ENCODE peak calls at places on chromosomes 7 and 10, in seven cellular contexts. B is sciatic nerve, E is T-helper 2 cell, R is memory B cell, Y is NCI-H226, J is mucosa of gallbladder, D is Peyer's patch. N is an unnamed sample.

GRCh38 chr10:121999301-121999700 is 10.3 kb downstream of the TACC2 start:
- DNase-seq in B (no peak), E (no peak), R (no peak), Y (no peak), J (no peak), D (no peak), N (no peak)

GRCh38 chr10:43715334-43715733 is 66.7 kb upstream of the ZNF32 start:
- DNase-seq in B (no peak), E (no peak), R (no peak), Y (no peak), J (no peak), D (no peak), N (no peak)

GRCh38 chr7:74312418-74313021 is 23.3 kb downstream of the CLIP2 start:
- DNase-seq in B (no peak), E (no peak), R (no peak), Y (peak), J (no peak), D (no peak), N (no peak)

GRCh38 chr7:123665896-123666295 is 10.2 kb downstream of the LMOD2 start:
- DNase-seq in B (no peak), E (no peak), R (no peak), Y (no peak), J (no peak), D (no peak), N (no peak)

GRCh38 chr10:7541137-7542087 is 125.4 kb downstream of the ITIH5 start:
- DNase-seq in B (no peak), E (no peak), R (no peak), Y (peak), J (peak), D (peak), N (no peak)

GRCh38 chr7:31776616-31777015 is 89.6 kb downstream of the PPP1R17 start:
- DNase-seq in B (no peak), E (no peak), R (no peak), Y (peak), J (no peak), D (no peak), N (no peak)

GRCh38 chr7:30556854-30557644 is 37.6 kb upstream of the GARS1 start:
- DNase-seq in B (no peak), E (no peak), R (no peak), Y (peak), J (peak), D (no peak), N (no peak)

GRCh38 chr10:128186959-128187787 is 61.0 kb upstream of the MKI67 start:
- DNase-seq in B (no peak), E (no peak), R (no peak), Y (no peak), J (no peak), D (no peak), N (no peak)

GRCh38 chr7:115429918-115430317 is 508.0 kb downstream of the MDFIC start:
- DNase-seq in B (no peak), E (no peak), R (no peak), Y (no peak), J (no peak), D (no peak), N (no peak)

GRCh38 chr10:82981137-82981723 is 1106.2 kb downstream of the NRG3 start:
- DNase-seq in B (no peak), E (no peak), R (no peak), Y (no peak), J (no peak), D (no peak), N (no peak)

GRCh38 chr10:78664929-78665525 is 403.7 kb upstream of the ZMIZ1 start:
- DNase-seq in B (no peak), E (no peak), R (no peak), Y (no peak), J (no peak), D (no peak), N (peak)

GRCh38 chr7:23356726-23357125 is 57.6 kb downstream of the MALSU1 start:
- DNase-seq in B (no peak), E (no peak), R (no peak), Y (no peak), J (no peak), D (no peak), N (no peak)

GRCh38 chr10:62384057-62384446 is 9.9 kb downstream of the ZNF365 start:
- DNase-seq in B (no peak), E (no peak), R (no peak), Y (no peak), J (no peak), D (no peak), N (peak)

GRCh38 chr10:103635580-103635979 is 142.1 kb downstream of the NEURL1 start:
- DNase-seq in B (no peak), E (no peak), R (no peak), Y (no peak), J (no peak), D (no peak), N (no peak)

GRCh38 chr10:81026597-81026996 is 488.9 kb downstream of the SH2D4B start:
- DNase-seq in B (no peak), E (no peak), R (no peak), Y (no peak), J (no peak), D (no peak), N (no peak)

N was measured in glomerular endothelial cell.